ENCODE peak calls at places on chromosomes 5 and 9, in four cellular contexts. One of them, this sample, is unnamed.

GRCh38 chr5:81945867-81946266 is 26.0 kb upstream of the ATG10 start:
- DNase-seq in A549: no peak
- DNase-seq in tibial nerve: no peak
- DNase-seq in CD8-positive, alpha-beta T cell: no peak
- DNase-seq in this sample: no peak

GRCh38 chr9:121222524-121223171 is 21.0 kb upstream of the RAB14 start:
- DNase-seq in A549: peak
- DNase-seq in tibial nerve: no peak
- DNase-seq in CD8-positive, alpha-beta T cell: no peak
- DNase-seq in this sample: no peak

GRCh38 chr5:60959156-60959555 is 14.2 kb downstream of the NDUFAF2 start:
- DNase-seq in A549: peak
- DNase-seq in tibial nerve: no peak
- DNase-seq in CD8-positive, alpha-beta T cell: no peak
- DNase-seq in this sample: no peak

GRCh38 chr5:35803221-35803651 is 53.5 kb upstream of the IL7R start:
- DNase-seq in A549: no peak
- DNase-seq in tibial nerve: no peak
- DNase-seq in CD8-positive, alpha-beta T cell: no peak
- DNase-seq in this sample: peak

GRCh38 chr9:129898205-129898604 is 62.9 kb downstream of the USP20 start:
- DNase-seq in A549: peak
- DNase-seq in tibial nerve: no peak
- DNase-seq in CD8-positive, alpha-beta T cell: no peak
- DNase-seq in this sample: no peak

GRCh38 chr9:20980713-20981481 is 50.5 kb downstream of the HACD4 start:
- DNase-seq in A549: no peak
- DNase-seq in tibial nerve: no peak
- DNase-seq in CD8-positive, alpha-beta T cell: no peak
- DNase-seq in this sample: no peak

GRCh38 chr5:148951612-148952011 is 111.2 kb downstream of the SH3TC2 start:
- DNase-seq in A549: no peak
- DNase-seq in tibial nerve: no peak
- DNase-seq in CD8-positive, alpha-beta T cell: no peak
- DNase-seq in this sample: no peak

GRCh38 chr5:83956386-83956785 is 235.7 kb upstream of the HAPLN1 start:
- DNase-seq in A549: no peak
- DNase-seq in tibial nerve: no peak
- DNase-seq in CD8-positive, alpha-beta T cell: no peak
- DNase-seq in this sample: no peak

GRCh38 chr9:91047529-91047928 is 245.9 kb downstream of the SYK start:
- DNase-seq in A549: no peak
- DNase-seq in tibial nerve: no peak
- DNase-seq in CD8-positive, alpha-beta T cell: no peak
- DNase-seq in this sample: no peak

GRCh38 chr9:98022447-98022846 is 34.1 kb upstream of the NANS start:
- DNase-seq in A549: no peak
- DNase-seq in tibial nerve: no peak
- DNase-seq in CD8-positive, alpha-beta T cell: no peak
- DNase-seq in this sample: no peak

GRCh38 chr5:72722792-72723402 is 93.6 kb upstream of the TNPO1 start:
- DNase-seq in A549: no peak
- DNase-seq in tibial nerve: no peak
- DNase-seq in CD8-positive, alpha-beta T cell: no peak
- DNase-seq in this sample: no peak

GRCh38 chr9:81718244-81718643 is 28.9 kb upstream of the TLE1 start:
- DNase-seq in A549: no peak
- DNase-seq in tibial nerve: no peak
- DNase-seq in CD8-positive, alpha-beta T cell: no peak
- DNase-seq in this sample: no peak

GRCh38 chr5:131107128-131107527 is 57.9 kb downstream of the HINT1 start:
- DNase-seq in A549: no peak
- DNase-seq in tibial nerve: no peak
- DNase-seq in CD8-positive, alpha-beta T cell: no peak
- DNase-seq in this sample: no peak

GRCh38 chr5:759111-759741 is 25.3 kb downstream of the ZDHHC11B start:
- DNase-seq in A549: peak
- DNase-seq in tibial nerve: no peak
- DNase-seq in CD8-positive, alpha-beta T cell: peak
- DNase-seq in this sample: no peak

GRCh38 chr5:156103116-156103860 is 223.7 kb upstream of the SGCD start:
- DNase-seq in A549: peak
- DNase-seq in tibial nerve: no peak
- DNase-seq in CD8-positive, alpha-beta T cell: no peak
- DNase-seq in this sample: no peak

GRCh38 chr9:137076636-137077009 is 694 bp upstream of the UAP1L1 start:
- DNase-seq in A549: no peak
- DNase-seq in tibial nerve: no peak
- DNase-seq in CD8-positive, alpha-beta T cell: no peak
- DNase-seq in this sample: no peak

GRCh38 chr5:126015244-126016054 is 407.8 kb upstream of the GRAMD2B start:
- DNase-seq in A549: no peak
- DNase-seq in tibial nerve: no peak
- DNase-seq in CD8-positive, alpha-beta T cell: no peak
- DNase-seq in this sample: no peak

GRCh38 chr5:157558681-157559080 is 16.9 kb downstream of the ADAM19 start:
- DNase-seq in A549: no peak
- DNase-seq in tibial nerve: no peak
- DNase-seq in CD8-positive, alpha-beta T cell: no peak
- DNase-seq in this sample: no peak

GRCh38 chr5:94890907-94891306 is 272.4 kb downstream of the SLF1 start:
- DNase-seq in A549: no peak
- DNase-seq in tibial nerve: no peak
- DNase-seq in CD8-positive, alpha-beta T cell: no peak
- DNase-seq in this sample: no peak

DNA sequence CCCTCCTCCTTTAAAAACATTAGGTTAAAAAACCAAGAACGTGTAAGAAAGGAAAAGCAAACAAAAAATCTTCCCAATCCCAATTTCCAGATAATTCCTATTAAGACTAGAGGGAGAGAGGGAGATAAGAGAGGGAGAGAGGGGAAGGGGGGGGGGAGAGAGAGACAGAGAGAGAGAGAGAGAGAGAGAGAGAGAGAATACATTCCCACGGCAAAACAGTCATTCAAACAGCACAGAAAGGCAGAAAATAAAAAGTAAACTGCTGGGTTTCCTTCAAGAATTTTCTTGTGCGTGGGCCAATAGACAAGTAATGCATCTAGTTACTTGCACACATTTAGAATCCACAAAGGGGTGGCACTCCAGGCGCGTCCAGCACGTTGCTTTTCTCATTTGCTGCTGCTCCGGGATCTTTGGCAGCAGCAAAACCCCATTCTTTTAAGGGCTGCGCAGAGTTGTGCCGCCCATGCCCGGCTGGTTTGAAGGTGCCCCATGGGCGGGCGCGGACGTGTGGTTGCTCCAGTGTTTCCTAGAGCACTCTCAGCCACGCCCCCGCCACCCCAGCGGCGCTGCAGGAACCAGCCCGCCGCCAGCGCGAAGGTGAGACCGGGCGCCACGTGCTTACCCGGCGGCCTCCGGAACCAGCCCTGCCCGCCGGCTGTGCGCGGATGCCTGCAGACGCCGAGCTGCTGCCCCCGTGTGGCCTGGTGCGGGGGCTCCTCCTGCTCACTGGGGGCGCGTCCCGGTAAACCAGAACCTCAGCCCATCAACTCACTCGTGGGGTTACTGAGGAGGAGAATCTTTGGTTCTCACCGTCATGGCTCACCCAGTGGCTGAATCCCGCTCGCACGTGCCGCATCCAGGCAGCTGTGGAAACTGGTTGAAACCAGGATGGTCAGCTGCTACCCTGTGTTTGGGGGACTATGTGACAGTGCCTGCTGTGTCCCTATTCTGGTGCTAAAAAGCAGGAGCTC is 44.6 kb downstream of the STC2 start:
- DNase-seq in A549: peak
- DNase-seq in tibial nerve: peak
- DNase-seq in CD8-positive, alpha-beta T cell: peak
- DNase-seq in this sample: peak
- TF ChIP-seq CTCF in A549: peak
- TF ChIP-seq CTCF in tibial nerve: peak
- TF ChIP-seq CTCF in CD8-positive, alpha-beta T cell: peak
- TF ChIP-seq CTCF in this sample: peak

DNA sequence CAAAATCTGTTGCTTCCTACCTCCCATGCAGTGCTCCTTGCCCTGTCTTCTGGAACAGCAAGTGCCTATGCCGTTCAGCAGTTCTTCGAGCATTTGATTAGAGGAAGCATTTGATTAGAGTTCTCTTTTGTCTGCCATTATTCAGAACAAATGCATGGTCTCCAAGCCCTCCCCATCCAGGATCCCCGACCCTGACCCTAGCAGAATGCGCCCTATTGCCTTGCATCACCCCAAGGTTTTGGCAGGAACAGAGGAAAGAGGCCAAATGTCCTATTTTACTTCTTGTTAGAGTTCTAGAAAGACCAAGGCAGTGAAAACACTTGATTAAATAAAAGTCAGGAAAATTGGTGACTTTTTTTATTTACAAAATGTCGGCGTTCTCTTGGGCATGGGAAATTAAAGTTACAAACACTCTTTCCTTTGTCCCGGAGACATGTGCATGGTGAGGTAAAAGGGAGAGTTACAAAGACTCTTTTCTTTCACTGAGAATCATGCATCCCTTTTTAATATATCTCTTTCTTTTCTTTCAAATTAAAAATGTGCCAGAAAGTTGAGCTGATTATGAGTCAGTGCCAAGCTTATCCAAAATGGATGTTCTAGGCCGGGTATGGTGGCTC is 27.7 kb upstream of the FSD1L start:
- DNase-seq in A549: no peak
- DNase-seq in tibial nerve: no peak
- DNase-seq in CD8-positive, alpha-beta T cell: no peak
- DNase-seq in this sample: no peak
- H3K4me3 ChIP-seq in A549: no peak
- H3K4me3 ChIP-seq in tibial nerve: no peak
- H3K4me3 ChIP-seq in CD8-positive, alpha-beta T cell: no peak
- H3K4me3 ChIP-seq in this sample: no peak

DNA sequence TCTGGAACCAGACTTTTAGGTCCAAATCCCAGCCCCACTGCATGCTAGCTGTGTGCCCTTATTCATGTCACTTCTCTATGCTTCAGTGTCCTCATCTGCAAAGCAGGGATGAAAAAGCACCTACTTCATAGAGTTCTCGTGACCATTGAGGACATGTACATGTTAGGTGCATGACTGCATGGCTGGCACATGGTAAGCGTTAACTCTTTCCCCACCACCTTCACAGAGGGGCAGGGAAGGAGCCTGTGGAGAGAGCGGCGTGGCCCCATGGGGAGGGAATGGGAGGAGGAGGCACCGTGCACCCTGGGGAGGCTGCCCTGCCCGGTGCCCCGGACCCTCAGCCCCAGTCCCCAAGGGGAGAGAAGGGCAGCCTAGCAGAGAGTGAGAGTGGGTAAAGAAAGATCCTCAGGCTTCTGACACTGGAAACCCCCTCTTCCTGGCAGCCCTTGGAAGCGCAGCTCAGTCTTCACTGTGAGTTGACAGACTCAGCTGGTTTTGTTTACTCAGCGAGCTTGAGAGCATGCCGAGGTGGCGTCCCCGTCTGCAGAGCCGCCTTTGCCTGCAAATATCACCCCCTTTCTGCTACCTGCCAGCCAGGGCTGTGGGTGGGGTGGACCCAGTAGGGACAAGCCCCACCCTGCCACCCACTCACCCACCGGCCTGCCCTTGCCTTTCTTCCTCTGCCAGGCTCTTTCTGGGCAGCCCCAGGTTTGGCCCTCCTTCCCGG is 10.6 kb upstream of the ANGPTL2 start:
- DNase-seq in A549: peak
- DNase-seq in tibial nerve: no peak
- DNase-seq in CD8-positive, alpha-beta T cell: no peak
- DNase-seq in this sample: no peak
- H3K27ac ChIP-seq in A549: peak
- H3K27ac ChIP-seq in tibial nerve: peak
- H3K27ac ChIP-seq in CD8-positive, alpha-beta T cell: no peak
- H3K27ac ChIP-seq in this sample: peak

GRCh38 chr5:144467795-144468194 is 297.1 kb downstream of the KCTD16 start:
- DNase-seq in A549: peak
- DNase-seq in tibial nerve: peak
- DNase-seq in CD8-positive, alpha-beta T cell: no peak
- DNase-seq in this sample: no peak
- TF ChIP-seq CTCF in A549: peak
- TF ChIP-seq CTCF in tibial nerve: no peak
- TF ChIP-seq CTCF in CD8-positive, alpha-beta T cell: no peak
- TF ChIP-seq CTCF in this sample: peak

GRCh38 chr9:70257512-70257911 is 1.3 kb upstream of the SMC5 start:
- DNase-seq in A549: no peak
- DNase-seq in tibial nerve: no peak
- DNase-seq in CD8-positive, alpha-beta T cell: no peak
- DNase-seq in this sample: no peak
- H3K4me3 ChIP-seq in A549: no peak
- H3K4me3 ChIP-seq in tibial nerve: peak
- H3K4me3 ChIP-seq in CD8-positive, alpha-beta T cell: peak
- H3K4me3 ChIP-seq in this sample: peak

GRCh38 chr9:83934569-83935275 is 13.5 kb upstream of the KIF27 start:
- DNase-seq in A549: peak
- DNase-seq in tibial nerve: no peak
- DNase-seq in CD8-positive, alpha-beta T cell: no peak
- DNase-seq in this sample: no peak

GRCh38 chr9:83936523-83936922 is 15.3 kb upstream of the KIF27 start:
- DNase-seq in A549: no peak
- DNase-seq in tibial nerve: no peak
- DNase-seq in CD8-positive, alpha-beta T cell: no peak
- DNase-seq in this sample: no peak

GRCh38 chr9:83933804-83934203 is 12.6 kb upstream of the KIF27 start:
- DNase-seq in A549: peak
- DNase-seq in tibial nerve: no peak
- DNase-seq in CD8-positive, alpha-beta T cell: no peak
- DNase-seq in this sample: no peak

GRCh38 chr9:83932851-83933250 is 11.6 kb upstream of the KIF27 start:
- DNase-seq in A549: no peak
- DNase-seq in tibial nerve: no peak
- DNase-seq in CD8-positive, alpha-beta T cell: no peak
- DNase-seq in this sample: no peak

DNA sequence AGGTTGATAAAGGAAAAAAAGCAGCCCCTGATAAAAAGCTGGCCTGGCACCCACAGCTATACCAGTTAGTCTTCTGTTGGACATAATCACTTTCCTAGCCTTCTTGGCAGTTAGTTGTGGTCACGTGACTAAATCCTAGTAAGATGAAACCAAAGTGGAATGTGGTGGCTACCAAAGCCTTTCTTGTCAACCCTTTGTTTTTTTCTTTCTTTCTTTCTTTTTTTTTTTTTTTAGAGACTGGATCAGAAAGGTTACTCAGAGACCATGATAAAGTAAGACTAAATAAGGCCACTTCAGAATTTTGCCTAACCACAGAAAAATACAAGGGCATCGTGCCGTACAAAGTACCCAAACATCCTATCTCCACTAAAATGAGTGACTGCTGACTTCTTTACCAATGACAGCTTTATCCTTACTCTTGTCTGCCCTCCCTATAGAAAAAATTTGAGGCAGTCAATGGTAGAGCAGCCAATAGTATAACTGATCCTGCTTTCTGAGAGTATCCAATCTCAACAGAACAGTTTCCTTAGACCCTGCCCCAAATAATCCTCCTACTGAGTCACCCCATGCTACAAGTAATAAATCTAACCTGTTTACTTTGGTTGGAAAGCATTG is 14.2 kb upstream of the KIF27 start:
- DNase-seq in A549: no peak
- DNase-seq in tibial nerve: no peak
- DNase-seq in CD8-positive, alpha-beta T cell: no peak
- DNase-seq in this sample: no peak
- H3K27ac ChIP-seq in A549: no peak
- H3K27ac ChIP-seq in tibial nerve: no peak
- H3K27ac ChIP-seq in CD8-positive, alpha-beta T cell: no peak
- H3K27ac ChIP-seq in this sample: no peak

GRCh38 chr5:145104106-145104505 is 731.0 kb downstream of the PRELID2 start:
- DNase-seq in A549: no peak
- DNase-seq in tibial nerve: no peak
- DNase-seq in CD8-positive, alpha-beta T cell: no peak
- DNase-seq in this sample: no peak

GRCh38 chr5:145101246-145101645 is 733.9 kb downstream of the PRELID2 start:
- DNase-seq in A549: peak
- DNase-seq in tibial nerve: no peak
- DNase-seq in CD8-positive, alpha-beta T cell: no peak
- DNase-seq in this sample: no peak
- TF ChIP-seq CTCF in A549: no peak
- TF ChIP-seq CTCF in tibial nerve: no peak
- TF ChIP-seq CTCF in CD8-positive, alpha-beta T cell: no peak
- TF ChIP-seq CTCF in this sample: no peak